ENCODE peak calls at places on chromosomes 11 and 22, in four cellular contexts. C, Z, F and M are unnamed samples.

GRCh38 chr11:68956142-68956541 is 24.6 kb downstream of the MRGPRD start:
- DNase-seq in Z (peak), F (no peak), C (no peak), M (no peak)

GRCh38 chr11:78070606-78071005 is 6.9 kb downstream of the THRSP start:
- DNase-seq in F (no peak), Z (no peak), C (no peak), M (no peak)

GRCh38 chr11:118057424-118058145 is 19.3 kb upstream of the TMPRSS4 start:
- DNase-seq in C (no peak), Z (no peak), F (no peak), M (no peak)

GRCh38 chr22:29816980-29817379 is 21.1 kb downstream of the ASCC2 start:
- DNase-seq in Z (no peak), C (no peak), F (no peak), M (no peak)

GRCh38 chr22:47569389-47570299 is 807.2 kb downstream of the TBC1D22A start:
- DNase-seq in Z (no peak), F (no peak), C (no peak), M (no peak)

GRCh38 chr11:32891657-32892354 is 805 bp upstream of the QSER1 start:
- DNase-seq in Z (no peak), F (no peak), C (no peak), M (no peak)

GRCh38 chr11:105577645-105578044 is 32.2 kb upstream of the GRIA4 start:
- DNase-seq in Z (no peak), C (no peak), F (no peak), M (peak)

GRCh38 chr11:47225552-47226137 is 10.9 kb downstream of the DDB2 start:
- DNase-seq in Z (no peak), C (no peak), F (no peak), M (no peak)

GRCh38 chr11:5288912-5289525 is 12.7 kb downstream of the OR51B4 start:
- DNase-seq in C (no peak), Z (no peak), F (no peak), M (no peak)

GRCh38 chr11:79413258-79413657 is 27.6 kb downstream of the TENM4 start:
- DNase-seq in F (no peak), Z (no peak), C (no peak), M (no peak)

GRCh38 chr11:79417069-79417920 is 23.5 kb downstream of the TENM4 start:
- DNase-seq in Z (no peak), F (no peak), C (no peak), M (no peak)

GRCh38 chr11:79414644-79415317 is 26.0 kb downstream of the TENM4 start:
- DNase-seq in C (no peak), Z (no peak), F (no peak), M (no peak)

GRCh38 chr11:79415912-79416311 is 24.9 kb downstream of the TENM4 start:
- DNase-seq in Z (no peak), C (no peak), F (no peak), M (no peak)

GRCh38 chr11:79415411-79415810 is 25.4 kb downstream of the TENM4 start:
- DNase-seq in C (no peak), F (no peak), Z (no peak), M (no peak)
- H3K27ac ChIP-seq in C (no peak), F (no peak), Z (no peak), M (no peak)

GRCh38 chr11:76560219-76560618 is 110.3 kb downstream of the LRRC32 start:
- DNase-seq in F (no peak), C (peak), Z (no peak), M (no peak)
- TF ChIP-seq TCF7L2 in F (no peak), C (peak), Z (no peak), M (no peak)

GRCh38 chr11:71452354-71453020 is 516 bp upstream of the NADSYN1 start:
- DNase-seq in Z (no peak), C (no peak), F (peak), M (no peak)
- H3K27ac ChIP-seq in Z (peak), C (no peak), F (peak), M (peak)

GRCh38 chr11:3158821-3159220 is 6.3 kb downstream of the OSBPL5 start:
- DNase-seq in Z (no peak), C (no peak), F (no peak), M (no peak)

GRCh38 chr11:3161309-3161708 is 3.8 kb downstream of the OSBPL5 start:
- DNase-seq in Z (no peak), F (no peak), C (no peak), M (no peak)

GRCh38 chr11:3158131-3158591 is 6.9 kb downstream of the OSBPL5 start:
- DNase-seq in F (no peak), Z (no peak), C (no peak), M (no peak)

GRCh38 chr11:3160252-3161031 is 4.7 kb downstream of the OSBPL5 start:
- DNase-seq in F (no peak), C (peak), Z (no peak), M (peak)

GRCh38 chr11:3159296-3160190 is 5.6 kb downstream of the OSBPL5 start:
- DNase-seq in C (no peak), Z (no peak), F (no peak), M (no peak)
- TF ChIP-seq TCF7L2 in C (no peak), Z (no peak), F (no peak), M (no peak)

GRCh38 chr11:110124605-110125004 is 31.4 kb downstream of the ZC3H12C start:
- DNase-seq in C (no peak), F (no peak), Z (no peak), M (no peak)

GRCh38 chr11:110121204-110121603 is 28.0 kb downstream of the ZC3H12C start:
- DNase-seq in Z (no peak), F (no peak), C (no peak), M (no peak)

GRCh38 chr11:110125632-110126031 is 32.4 kb downstream of the ZC3H12C start:
- DNase-seq in Z (no peak), C (no peak), F (peak), M (no peak)

GRCh38 chr11:110119317-110119716 is 26.1 kb downstream of the ZC3H12C start:
- DNase-seq in F (no peak), Z (no peak), C (no peak), M (no peak)

DNA sequence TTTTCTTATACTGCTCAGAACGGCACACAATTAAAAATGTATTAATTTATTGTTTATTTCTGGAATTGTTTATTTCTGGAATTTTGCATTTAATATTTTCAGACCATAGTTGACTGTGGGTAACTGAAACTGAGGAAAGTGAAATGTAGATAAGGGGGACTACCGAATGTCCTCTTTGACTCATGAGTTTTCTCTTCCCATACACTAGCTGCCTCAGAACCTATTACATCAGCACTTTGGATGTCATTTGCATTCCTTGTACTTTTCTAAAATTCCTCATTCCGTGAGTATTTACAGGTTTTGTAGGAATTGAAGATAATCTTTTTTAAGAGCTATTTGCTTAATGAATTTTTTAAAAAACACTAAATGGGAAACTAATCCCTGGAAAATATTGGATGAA is 29.8 kb downstream of the ZC3H12C start:
- DNase-seq in C (no peak), Z (no peak), F (no peak), M (no peak)
- H3K27ac ChIP-seq in C (no peak), Z (no peak), F (no peak), M (no peak)

GRCh38 chr22:45933503-45934167 is 43.3 kb downstream of the WNT7B start:
- DNase-seq in Z (no peak), F (no peak), C (no peak), M (no peak)

GRCh38 chr22:45930324-45930723 is 46.6 kb downstream of the WNT7B start:
- DNase-seq in Z (peak), F (no peak), C (no peak), M (no peak)

GRCh38 chr22:45931042-45931441 is 45.9 kb downstream of the WNT7B start:
- DNase-seq in F (no peak), Z (peak), C (no peak), M (no peak)

GRCh38 chr22:45934168-45934564 is 42.8 kb downstream of the WNT7B start:
- DNase-seq in Z (no peak), F (no peak), C (no peak), M (no peak)

DNA sequence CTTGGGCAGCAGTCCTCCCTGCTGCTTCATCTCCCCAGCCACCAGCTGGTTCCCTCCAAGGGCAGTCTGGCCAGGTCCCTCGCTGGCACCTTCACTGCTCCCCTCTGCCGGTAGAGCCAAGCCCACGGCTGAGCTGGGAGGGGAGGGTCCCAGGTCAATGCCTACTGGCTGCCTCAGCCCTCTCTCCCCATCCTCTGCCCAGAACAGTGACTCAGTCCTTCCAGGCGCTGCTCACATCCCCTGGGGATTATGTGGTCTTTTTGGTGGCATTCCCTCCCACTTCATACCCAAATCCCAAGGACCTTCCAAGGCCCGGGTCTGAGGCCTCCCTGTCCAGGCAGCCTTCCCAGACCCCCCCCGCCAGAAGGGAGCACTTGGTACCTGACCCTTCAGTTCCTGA is 44.9 kb downstream of the WNT7B start:
- DNase-seq in C (no peak), F (no peak), Z (no peak), M (no peak)
- TF ChIP-seq TCF7L2 in C (no peak), F (no peak), Z (no peak), M (no peak)

DNA sequence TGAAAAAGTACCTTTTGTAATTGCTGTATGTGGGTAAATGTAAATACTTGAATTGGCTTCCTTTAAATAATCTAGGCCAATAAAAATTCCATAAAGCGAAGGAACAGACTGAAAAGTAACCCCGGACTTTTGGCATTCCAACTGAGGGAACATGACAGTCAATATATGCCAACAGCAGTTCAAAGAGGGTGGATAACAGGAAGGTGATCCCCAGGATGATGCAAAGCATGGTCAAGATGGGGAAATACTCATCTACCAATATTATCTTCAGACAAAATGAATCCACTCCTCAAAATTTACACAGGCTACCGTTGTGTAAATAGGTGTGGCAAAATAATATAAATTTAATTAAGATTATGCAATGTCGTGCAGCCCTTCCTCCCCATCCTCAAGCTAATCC is 56.9 kb downstream of the BBOX1 start:
- DNase-seq in C (no peak), F (no peak), Z (no peak), M (no peak)
- H3K27ac ChIP-seq in C (no peak), F (no peak), Z (no peak), M (no peak)

DNA sequence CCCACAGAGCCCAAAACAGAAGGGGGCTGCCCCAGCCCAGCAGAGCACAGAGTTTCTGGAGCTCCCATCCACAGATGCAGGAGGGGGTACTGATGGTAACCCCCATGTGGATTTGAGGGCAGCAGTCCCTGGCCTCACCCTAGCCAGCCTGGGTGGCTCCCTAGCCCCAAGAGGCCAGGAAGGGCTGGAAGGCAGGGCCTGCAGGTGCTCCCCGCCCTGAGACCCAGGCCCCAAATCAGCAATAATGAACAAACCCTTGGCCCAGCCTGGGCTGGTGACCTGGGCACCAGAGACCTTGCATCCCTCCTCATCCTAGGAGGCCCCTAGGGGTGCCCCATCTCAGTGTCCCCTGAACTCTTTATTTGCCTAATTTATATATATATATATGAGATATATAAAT is 61.6 kb downstream of the MORC2 start:
- DNase-seq in C (no peak), Z (peak), F (no peak), M (no peak)
- TF ChIP-seq TCF7L2 in C (no peak), Z (no peak), F (no peak), M (no peak)

GRCh38 chr11:88183233-88183632 is 8.0 kb upstream of the RAB38 start:
- DNase-seq in Z (no peak), C (no peak), F (no peak), M (no peak)

GRCh38 chr11:88181776-88182175 is 6.5 kb upstream of the RAB38 start:
- DNase-seq in Z (no peak), F (no peak), C (no peak), M (no peak)

GRCh38 chr11:88178211-88178610 is 3.0 kb upstream of the RAB38 start:
- DNase-seq in C (no peak), F (no peak), Z (no peak), M (no peak)

GRCh38 chr11:88179141-88179540 is 3.9 kb upstream of the RAB38 start:
- DNase-seq in F (no peak), C (no peak), Z (no peak), M (no peak)

DNA sequence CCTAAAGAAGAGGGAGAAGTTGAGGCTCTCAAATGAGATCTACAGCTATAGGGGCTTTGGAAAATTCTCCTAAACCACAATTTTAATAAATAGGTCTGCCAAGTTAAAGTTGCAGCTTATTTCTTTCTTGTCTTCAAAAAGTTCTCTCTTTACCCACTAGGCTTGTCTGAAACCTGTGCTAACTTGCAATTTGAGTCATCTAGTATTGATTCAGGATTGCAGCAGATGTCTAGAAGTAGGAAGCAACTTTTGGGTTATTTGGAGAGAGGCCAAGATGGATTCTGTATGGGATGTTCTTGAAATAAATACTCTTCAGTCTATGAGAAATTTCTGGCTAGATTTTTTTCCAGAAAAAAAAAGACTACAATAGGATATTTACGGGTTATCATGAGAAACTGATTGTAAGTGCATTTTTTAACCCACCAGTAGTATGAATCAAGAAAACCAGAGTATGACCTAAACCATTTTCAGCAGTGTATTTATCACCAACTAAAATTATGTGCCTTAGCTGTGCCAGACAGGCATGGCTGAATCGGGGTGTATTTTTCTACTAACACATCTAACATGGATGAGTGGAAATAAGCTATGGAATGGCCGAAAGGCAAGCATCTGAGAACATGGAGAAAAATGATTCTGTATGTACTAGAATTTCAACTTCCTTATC is 4.9 kb upstream of the RAB38 start:
- DNase-seq in C (no peak), F (no peak), Z (no peak), M (no peak)
- H3K27ac ChIP-seq in C (no peak), F (no peak), Z (no peak), M (no peak)